ENCODE peak calls at places on chromosomes 16 and 17, in four cellular contexts. One of them, this sample, is unnamed. For H3K9me3, the result is how much of the 10 kb centered on the place peaks cover.

GRCh38 chr17:38510424-38511125 is 82.3 kb downstream of the ARHGAP23 start:
- DNase-seq in SK-N-SH: peak
- DNase-seq in HepG2: peak
- DNase-seq in GM12878: no peak
- DNase-seq in this sample: no peak

GRCh38 chr16:10895053-10895946 is 18.3 kb downstream of the CIITA start:
- DNase-seq in SK-N-SH: no peak
- DNase-seq in HepG2: peak
- DNase-seq in GM12878: no peak
- DNase-seq in this sample: no peak

GRCh38 chr16:66416136-66416535 is 11.0 kb upstream of the BEAN1 start:
- DNase-seq in SK-N-SH: no peak
- DNase-seq in HepG2: no peak
- DNase-seq in GM12878: no peak
- DNase-seq in this sample: no peak

GRCh38 chr16:79651363-79651762 is 50.8 kb upstream of the MAF start:
- DNase-seq in SK-N-SH: no peak
- DNase-seq in HepG2: no peak
- DNase-seq in GM12878: no peak
- DNase-seq in this sample: peak

GRCh38 chr17:66304304-66305174 is 2.1 kb downstream of the PRKCA start:
- DNase-seq in SK-N-SH: peak
- DNase-seq in HepG2: peak
- DNase-seq in GM12878: no peak
- DNase-seq in this sample: peak

GRCh38 chr17:36650096-36650764 is 48.8 kb downstream of the MRM1 start:
- DNase-seq in SK-N-SH: no peak
- DNase-seq in HepG2: no peak
- DNase-seq in GM12878: no peak
- DNase-seq in this sample: no peak

GRCh38 chr16:27571433-27572306 is 21.7 kb downstream of the KATNIP start:
- DNase-seq in SK-N-SH: no peak
- DNase-seq in HepG2: no peak
- DNase-seq in GM12878: no peak
- DNase-seq in this sample: no peak

GRCh38 chr17:73826872-73827228 is 182.6 kb upstream of the SDK2 start:
- DNase-seq in SK-N-SH: no peak
- DNase-seq in HepG2: no peak
- DNase-seq in GM12878: no peak
- DNase-seq in this sample: no peak

GRCh38 chr16:88914750-88915368 is 48.4 kb upstream of the PABPN1L start:
- DNase-seq in SK-N-SH: no peak
- DNase-seq in HepG2: no peak
- DNase-seq in GM12878: no peak
- DNase-seq in this sample: no peak

GRCh38 chr16:47592232-47592631 is 131.1 kb downstream of the PHKB start:
- DNase-seq in SK-N-SH: no peak
- DNase-seq in HepG2: no peak
- DNase-seq in GM12878: no peak
- DNase-seq in this sample: no peak

GRCh38 chr16:85172465-85173071 is 60.3 kb upstream of the CIBAR2 start:
- DNase-seq in SK-N-SH: peak
- DNase-seq in HepG2: peak
- DNase-seq in GM12878: no peak
- DNase-seq in this sample: peak

GRCh38 chr17:37069087-37069486 is 120.3 kb downstream of the AATF start:
- DNase-seq in SK-N-SH: no peak
- DNase-seq in HepG2: no peak
- DNase-seq in GM12878: no peak
- DNase-seq in this sample: no peak

GRCh38 chr17:64459284-64459747 is 10.4 kb downstream of the MILR1 start:
- DNase-seq in SK-N-SH: no peak
- DNase-seq in HepG2: no peak
- DNase-seq in GM12878: no peak
- DNase-seq in this sample: peak

GRCh38 chr16:88379694-88380040 is 3.1 kb upstream of the ZNF469 start:
- DNase-seq in SK-N-SH: peak
- DNase-seq in HepG2: no peak
- DNase-seq in GM12878: no peak
- DNase-seq in this sample: no peak

GRCh38 chr17:31310260-31310659 is 3.6 kb downstream of the EVI2B start:
- DNase-seq in SK-N-SH: no peak
- DNase-seq in HepG2: no peak
- DNase-seq in GM12878: no peak
- DNase-seq in this sample: no peak

GRCh38 chr17:34542700-34543336 is 36.6 kb upstream of the TMEM132E start:
- DNase-seq in SK-N-SH: peak
- DNase-seq in HepG2: no peak
- DNase-seq in GM12878: no peak
- DNase-seq in this sample: peak

GRCh38 chr17:82917656-82918345 is 78.0 kb upstream of the ZNF750 start:
- DNase-seq in SK-N-SH: peak
- DNase-seq in HepG2: peak
- DNase-seq in GM12878: no peak
- DNase-seq in this sample: peak

GRCh38 chr16:53219795-53220194 is 165.0 kb downstream of the CHD9 start:
- DNase-seq in SK-N-SH: no peak
- DNase-seq in HepG2: no peak
- DNase-seq in GM12878: no peak
- DNase-seq in this sample: peak

GRCh38 chr17:35809855-35810461 is 674 bp downstream of the TAF15 start:
- DNase-seq in SK-N-SH: no peak
- DNase-seq in HepG2: no peak
- DNase-seq in GM12878: no peak
- DNase-seq in this sample: no peak

GRCh38 chr16:997440-998051 is 16.0 kb downstream of the SOX8 start:
- DNase-seq in SK-N-SH: no peak
- DNase-seq in HepG2: no peak
- DNase-seq in GM12878: no peak
- DNase-seq in this sample: peak

GRCh38 chr17:8326591-8327583 is 12.8 kb upstream of the ODF4 start:
- DNase-seq in SK-N-SH: peak
- DNase-seq in HepG2: no peak
- DNase-seq in GM12878: no peak
- DNase-seq in this sample: no peak

GRCh38 chr16:9598731-9599083 is 507.3 kb downstream of the HAPSTR1 start:
- DNase-seq in SK-N-SH: no peak
- DNase-seq in HepG2: no peak
- DNase-seq in GM12878: no peak
- DNase-seq in this sample: no peak

GRCh38 chr16:71441348-71441781 is 489 bp downstream of the TLE7 start:
- DNase-seq in SK-N-SH: peak
- DNase-seq in HepG2: no peak
- DNase-seq in GM12878: no peak
- DNase-seq in this sample: no peak
- H3K9me3 ChIP-seq in SK-N-SH: under half
- H3K9me3 ChIP-seq in HepG2: under half
- H3K9me3 ChIP-seq in GM12878: under half
- H3K9me3 ChIP-seq in this sample: under half

DNA sequence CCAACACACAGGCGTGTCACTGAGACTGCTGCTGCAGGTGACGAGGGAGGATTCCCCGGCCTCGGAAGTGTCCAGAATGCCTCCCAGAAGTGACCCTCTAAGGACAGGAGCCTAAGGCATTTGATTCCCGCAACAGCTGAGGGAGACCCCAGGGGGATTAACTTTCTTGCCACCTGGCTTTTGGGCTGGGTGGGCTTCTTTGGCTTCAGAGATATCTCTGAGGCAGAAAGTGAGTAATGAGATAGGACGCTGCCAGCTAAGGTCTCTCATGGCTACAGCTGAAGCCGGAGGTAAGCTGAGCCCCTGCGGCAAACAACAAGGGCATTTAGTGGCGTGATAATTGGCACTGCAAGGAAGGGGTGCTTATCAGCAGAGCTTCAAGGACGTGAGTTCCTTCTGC is 17.0 kb downstream of the DRC3 start:
- DNase-seq in SK-N-SH: no peak
- DNase-seq in HepG2: no peak
- DNase-seq in GM12878: no peak
- DNase-seq in this sample: no peak
- TF ChIP-seq PBX3 in SK-N-SH: no peak
- TF ChIP-seq PBX3 in HepG2: no peak
- TF ChIP-seq PBX3 in GM12878: no peak
- TF ChIP-seq PBX3 in this sample: no peak

DNA sequence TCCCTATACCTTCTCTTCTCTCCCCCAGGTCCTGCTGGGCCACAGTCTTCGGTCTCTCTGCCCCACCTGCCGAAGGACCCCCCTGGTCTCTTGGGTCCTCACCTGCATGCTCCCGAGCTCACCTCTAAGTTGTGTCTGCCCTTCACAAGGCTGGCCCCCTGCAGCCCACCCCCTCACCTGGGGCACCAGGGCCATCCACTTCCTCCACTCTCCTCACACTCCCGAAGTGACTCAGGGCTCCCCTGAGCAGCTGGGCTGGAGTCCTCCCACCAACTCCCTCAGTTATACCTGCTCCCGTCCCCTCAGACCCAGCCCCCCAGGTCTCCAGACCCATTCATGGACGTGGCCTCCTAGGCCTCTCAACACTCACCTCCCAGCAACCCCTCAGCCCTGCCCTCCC is 822.0 kb downstream of the KCNJ18 start:
- DNase-seq in SK-N-SH: no peak
- DNase-seq in HepG2: no peak
- DNase-seq in GM12878: no peak
- DNase-seq in this sample: no peak
- H3K9me3 ChIP-seq in SK-N-SH: under half
- H3K9me3 ChIP-seq in HepG2: under half
- H3K9me3 ChIP-seq in GM12878: under half
- H3K9me3 ChIP-seq in this sample: under half

GRCh38 chr16:86809458-86809955 is 231.2 kb downstream of the FOXL1 start:
- DNase-seq in SK-N-SH: no peak
- DNase-seq in HepG2: no peak
- DNase-seq in GM12878: no peak
- DNase-seq in this sample: peak
- TF ChIP-seq PBX3 in SK-N-SH: no peak
- TF ChIP-seq PBX3 in HepG2: no peak
- TF ChIP-seq PBX3 in GM12878: no peak
- TF ChIP-seq PBX3 in this sample: no peak

GRCh38 chr17:81578038-81578441 is 25.9 kb upstream of the FAAP100 start:
- DNase-seq in SK-N-SH: no peak
- DNase-seq in HepG2: peak
- DNase-seq in GM12878: no peak
- DNase-seq in this sample: no peak
- H3K9me3 ChIP-seq in SK-N-SH: under half
- H3K9me3 ChIP-seq in HepG2: under half
- H3K9me3 ChIP-seq in GM12878: under half
- H3K9me3 ChIP-seq in this sample: under half

GRCh38 chr17:79342376-79342775 is 267.8 kb downstream of the ENGASE start:
- DNase-seq in SK-N-SH: no peak
- DNase-seq in HepG2: no peak
- DNase-seq in GM12878: no peak
- DNase-seq in this sample: no peak
- TF ChIP-seq PBX3 in SK-N-SH: no peak
- TF ChIP-seq PBX3 in HepG2: no peak
- TF ChIP-seq PBX3 in GM12878: no peak
- TF ChIP-seq PBX3 in this sample: no peak

GRCh38 chr16:35140293-35140986 is 1681.0 kb downstream of the TP53TG3F start:
- DNase-seq in SK-N-SH: no peak
- DNase-seq in HepG2: no peak
- DNase-seq in GM12878: no peak
- DNase-seq in this sample: no peak
- H3K9me3 ChIP-seq in SK-N-SH: under half
- H3K9me3 ChIP-seq in HepG2: half or more
- H3K9me3 ChIP-seq in GM12878: under half
- H3K9me3 ChIP-seq in this sample: under half

GRCh38 chr17:68832140-68832871 is 122.9 kb downstream of the ABCA8 start:
- DNase-seq in SK-N-SH: no peak
- DNase-seq in HepG2: no peak
- DNase-seq in GM12878: no peak
- DNase-seq in this sample: no peak
- TF ChIP-seq PBX3 in SK-N-SH: no peak
- TF ChIP-seq PBX3 in HepG2: no peak
- TF ChIP-seq PBX3 in GM12878: no peak
- TF ChIP-seq PBX3 in this sample: no peak

DNA sequence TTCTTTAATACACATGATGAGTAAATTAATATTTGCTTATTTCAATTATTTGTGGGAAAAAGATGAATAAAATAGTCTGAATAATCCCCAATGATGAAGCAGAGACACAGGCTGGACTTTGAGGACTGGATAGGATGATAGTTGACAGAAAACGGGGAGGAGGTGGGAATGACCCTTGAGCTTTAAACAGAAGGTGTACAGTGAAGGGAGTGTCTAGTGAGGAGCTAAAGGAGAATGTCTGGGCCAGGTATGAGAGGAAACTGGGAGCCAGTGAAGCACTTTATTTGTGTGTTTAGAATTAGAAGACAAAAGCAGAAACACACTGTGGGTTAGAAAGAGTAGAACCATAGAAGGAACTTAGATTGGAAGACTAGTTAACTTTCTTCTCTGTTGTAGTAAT is 230.4 kb upstream of the CA10 start:
- DNase-seq in SK-N-SH: no peak
- DNase-seq in HepG2: no peak
- DNase-seq in GM12878: no peak
- DNase-seq in this sample: no peak
- H3K9me3 ChIP-seq in SK-N-SH: under half
- H3K9me3 ChIP-seq in HepG2: under half
- H3K9me3 ChIP-seq in GM12878: under half
- H3K9me3 ChIP-seq in this sample: under half

GRCh38 chr17:78709688-78710290 is 72.3 kb downstream of the CYTH1 start:
- DNase-seq in SK-N-SH: no peak
- DNase-seq in HepG2: no peak
- DNase-seq in GM12878: no peak
- DNase-seq in this sample: no peak

GRCh38 chr17:78707923-78708322 is 74.2 kb downstream of the CYTH1 start:
- DNase-seq in SK-N-SH: no peak
- DNase-seq in HepG2: no peak
- DNase-seq in GM12878: no peak
- DNase-seq in this sample: no peak

GRCh38 chr17:78710607-78711006 is 71.5 kb downstream of the CYTH1 start:
- DNase-seq in SK-N-SH: no peak
- DNase-seq in HepG2: no peak
- DNase-seq in GM12878: no peak
- DNase-seq in this sample: no peak

GRCh38 chr17:78708510-78708973 is 73.5 kb downstream of the CYTH1 start:
- DNase-seq in SK-N-SH: peak
- DNase-seq in HepG2: peak
- DNase-seq in GM12878: no peak
- DNase-seq in this sample: peak

DNA sequence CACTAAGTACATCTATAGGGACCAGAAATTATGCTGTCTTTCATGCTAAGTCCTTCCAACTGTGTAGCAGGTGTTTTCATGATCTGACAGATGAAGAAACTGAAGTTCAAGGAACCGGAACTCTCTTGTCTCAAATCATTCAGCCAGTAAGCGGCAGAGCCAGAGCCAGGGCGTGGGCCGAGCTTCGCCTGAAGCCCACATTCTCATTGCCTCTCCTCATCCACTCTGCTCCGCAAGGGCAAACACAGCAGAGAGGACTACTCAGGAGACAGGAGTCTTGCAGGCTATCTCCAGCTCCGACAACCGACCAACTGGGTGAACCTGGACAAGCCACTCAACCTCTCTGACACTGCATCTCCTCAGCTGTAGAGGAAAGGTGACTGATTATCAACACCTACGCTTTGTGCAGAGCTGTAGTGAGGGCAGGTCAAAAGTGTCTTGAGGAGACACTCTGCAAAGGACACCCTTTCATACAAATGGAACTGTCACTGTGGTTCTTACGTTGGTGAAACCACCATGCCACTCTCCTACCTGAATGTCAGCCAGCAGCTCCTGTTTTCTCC is 72.9 kb downstream of the CYTH1 start:
- DNase-seq in SK-N-SH: no peak
- DNase-seq in HepG2: no peak
- DNase-seq in GM12878: no peak
- DNase-seq in this sample: no peak
- TF ChIP-seq PBX3 in SK-N-SH: no peak
- TF ChIP-seq PBX3 in HepG2: no peak
- TF ChIP-seq PBX3 in GM12878: no peak
- TF ChIP-seq PBX3 in this sample: no peak

This sample was measured in A549.